ENCODE peak calls at places on chromosome 11, in six cellular contexts. One of them, this sample, is unnamed.

GRCh38 chr11:61532136-61533038 is 23.8 kb downstream of the LRRC10B start:
- DNase-seq in IMR-90: no peak
- DNase-seq in stomach: peak; percentile 40
- DNase-seq in adrenal gland: no peak
- DNase-seq in K562: peak; percentile 88
- DNase-seq in OCI-LY7: peak; percentile 49
- DNase-seq in this sample: peak; percentile 32

GRCh38 chr11:18383388-18384156 is 10.8 kb upstream of the LDHA start:
- DNase-seq in stomach: peak; percentile 76
- DNase-seq in K562: peak; percentile 27
- DNase-seq in adrenal gland: peak; percentile 82
- DNase-seq in IMR-90: peak; percentile 96
- DNase-seq in OCI-LY7: peak; percentile 16
- DNase-seq in this sample: peak; percentile 20

GRCh38 chr11:47225552-47226137 is 10.9 kb downstream of the DDB2 start:
- DNase-seq in K562: no peak
- DNase-seq in OCI-LY7: no peak
- DNase-seq in stomach: no peak
- DNase-seq in adrenal gland: no peak
- DNase-seq in IMR-90: peak; percentile 64
- DNase-seq in this sample: no peak

GRCh38 chr11:130769782-130770565 is 146.3 kb downstream of the SNX19 start:
- DNase-seq in IMR-90: peak; percentile 57
- DNase-seq in K562: no peak
- DNase-seq in stomach: no peak
- DNase-seq in adrenal gland: no peak
- DNase-seq in OCI-LY7: no peak
- DNase-seq in this sample: no peak

GRCh38 chr11:65778901-65779668 is 1.7 kb downstream of the AP5B1 start:
- DNase-seq in stomach: peak; percentile 22
- DNase-seq in OCI-LY7: no peak
- DNase-seq in K562: no peak
- DNase-seq in adrenal gland: no peak
- DNase-seq in IMR-90: no peak
- DNase-seq in this sample: no peak

GRCh38 chr11:61871158-61871597 is 20.2 kb downstream of the FADS3 start:
- DNase-seq in K562: peak; percentile 90
- DNase-seq in adrenal gland: peak; percentile 82
- DNase-seq in OCI-LY7: peak; percentile 81
- DNase-seq in IMR-90: peak; percentile 67
- DNase-seq in stomach: peak; percentile 72
- DNase-seq in this sample: peak; percentile 60

GRCh38 chr11:434496-434895 is 7.3 kb downstream of the ANO9 start:
- DNase-seq in adrenal gland: no peak
- DNase-seq in OCI-LY7: no peak
- DNase-seq in K562: no peak
- DNase-seq in IMR-90: no peak
- DNase-seq in stomach: no peak
- DNase-seq in this sample: no peak

GRCh38 chr11:19164230-19164855 is 37.4 kb downstream of the CSRP3 start:
- DNase-seq in K562: no peak
- DNase-seq in IMR-90: no peak
- DNase-seq in adrenal gland: no peak
- DNase-seq in OCI-LY7: no peak
- DNase-seq in stomach: no peak
- DNase-seq in this sample: no peak

GRCh38 chr11:23789938-23790371 is 706.9 kb upstream of the LUZP2 start:
- DNase-seq in stomach: peak; percentile 45
- DNase-seq in K562: no peak
- DNase-seq in IMR-90: peak; percentile 86
- DNase-seq in OCI-LY7: no peak
- DNase-seq in adrenal gland: no peak
- DNase-seq in this sample: no peak

DNA sequence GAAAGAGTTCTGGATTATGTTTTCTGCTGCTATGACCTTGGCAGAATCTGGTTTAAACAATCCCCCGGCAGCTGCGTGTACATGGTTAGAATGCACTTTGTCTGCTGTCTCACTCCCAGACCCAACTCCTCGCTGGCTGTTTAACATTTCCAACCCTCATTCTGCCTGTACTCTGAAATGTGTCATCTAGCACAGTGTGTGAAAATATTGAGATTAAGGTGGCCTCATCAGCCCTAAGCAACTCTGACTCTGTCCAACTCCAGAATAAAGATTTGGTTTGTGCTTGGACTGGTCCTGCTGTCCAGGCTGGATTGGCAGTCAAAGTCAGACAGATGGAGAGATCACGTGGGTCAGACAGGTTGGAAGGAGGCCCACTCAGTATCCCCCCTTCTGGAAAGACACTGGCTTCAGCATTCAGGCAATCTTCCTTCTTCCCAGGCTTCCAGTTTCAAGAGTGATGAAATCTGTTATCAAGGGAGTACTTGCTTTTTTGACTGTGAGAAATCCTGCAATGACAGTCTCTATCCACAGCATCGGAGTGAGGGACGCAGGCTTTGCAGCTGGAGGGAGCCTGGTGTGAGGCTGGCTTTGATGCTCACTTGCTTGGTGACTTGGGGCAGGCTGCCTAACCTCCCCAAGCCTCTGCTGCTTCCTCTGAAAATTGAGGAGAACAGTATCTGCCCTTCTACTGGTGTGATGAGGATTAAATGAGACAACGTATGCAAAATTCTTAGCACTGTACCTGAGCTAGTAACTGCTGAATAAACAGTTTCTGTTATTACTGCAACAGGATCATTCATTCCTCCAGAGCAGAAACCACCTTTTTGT is 29.8 kb downstream of the ABTB2 start:
- DNase-seq in adrenal gland: no peak
- DNase-seq in stomach: no peak
- DNase-seq in K562: no peak
- DNase-seq in IMR-90: peak; percentile 40
- DNase-seq in OCI-LY7: no peak
- DNase-seq in this sample: no peak
- H3K4me1 ChIP-seq in adrenal gland: peaks cover 19% of the 10 kb centered on the region
- H3K4me1 ChIP-seq in stomach: no peaks in the 10 kb centered on the region
- H3K4me1 ChIP-seq in K562: no peaks in the 10 kb centered on the region
- H3K4me1 ChIP-seq in IMR-90: peaks cover 2% of the 10 kb centered on the region
- H3K4me1 ChIP-seq in OCI-LY7: no peaks in the 10 kb centered on the region
- H3K4me1 ChIP-seq in this sample: no peaks in the 10 kb centered on the region

GRCh38 chr11:117910525-117910924 is 18.7 kb downstream of the TMPRSS13 start:
- DNase-seq in stomach: no peak
- DNase-seq in OCI-LY7: no peak
- DNase-seq in K562: peak; percentile 46
- DNase-seq in adrenal gland: no peak
- DNase-seq in IMR-90: no peak
- DNase-seq in this sample: no peak
- TF ChIP-seq CTCF in stomach: no peak
- TF ChIP-seq CTCF in OCI-LY7: no peak
- TF ChIP-seq CTCF in K562: peak; percentile 27
- TF ChIP-seq CTCF in adrenal gland: no peak
- TF ChIP-seq CTCF in IMR-90: no peak
- TF ChIP-seq CTCF in this sample: no peak

DNA sequence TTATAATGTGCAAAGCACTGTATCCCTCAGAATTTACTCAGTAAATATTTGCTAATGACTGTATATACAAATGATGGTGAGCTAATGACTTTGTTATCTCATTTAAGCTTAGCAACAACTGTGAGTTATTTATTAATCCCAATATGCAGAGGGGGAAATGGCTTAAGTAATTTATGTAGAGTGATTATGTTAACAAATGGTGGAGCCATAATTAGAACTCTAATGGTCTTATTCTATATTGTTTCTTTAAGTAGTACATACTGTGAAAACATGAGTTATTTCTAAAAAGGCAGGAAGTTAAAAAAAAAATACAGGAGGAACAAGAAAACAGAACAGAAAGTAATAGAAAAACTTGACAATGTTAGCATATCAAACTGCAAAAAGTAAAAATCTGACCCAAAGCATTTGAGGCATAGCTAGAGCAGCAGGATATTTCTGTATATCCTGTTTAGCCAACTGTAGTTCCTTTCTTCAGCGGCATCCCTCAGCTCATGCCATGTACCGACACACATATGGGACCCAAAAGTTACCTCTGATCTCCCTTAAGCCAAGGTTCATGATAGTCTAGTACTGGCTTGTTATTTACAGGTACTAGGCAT is 94.2 kb downstream of the FCHSD2 start:
- DNase-seq in K562: no peak
- DNase-seq in adrenal gland: no peak
- DNase-seq in IMR-90: no peak
- DNase-seq in stomach: no peak
- DNase-seq in OCI-LY7: peak; percentile 94
- DNase-seq in this sample: no peak
- H3K4me1 ChIP-seq in K562: no peaks in the 10 kb centered on the region
- H3K4me1 ChIP-seq in adrenal gland: peaks cover 23% of the 10 kb centered on the region
- H3K4me1 ChIP-seq in IMR-90: peaks cover 2% of the 10 kb centered on the region
- H3K4me1 ChIP-seq in stomach: peaks cover 13% of the 10 kb centered on the region
- H3K4me1 ChIP-seq in OCI-LY7: peaks cover 70% of the 10 kb centered on the region
- H3K4me1 ChIP-seq in this sample: peaks cover 13% of the 10 kb centered on the region

GRCh38 chr11:1843796-1844195 is 5.0 kb downstream of the TNNI2 start:
- DNase-seq in stomach: no peak
- DNase-seq in K562: no peak
- DNase-seq in IMR-90: no peak
- DNase-seq in adrenal gland: no peak
- DNase-seq in OCI-LY7: no peak
- DNase-seq in this sample: no peak

GRCh38 chr11:1841511-1842148 is 2.8 kb downstream of the TNNI2 start:
- DNase-seq in K562: no peak
- DNase-seq in OCI-LY7: no peak
- DNase-seq in adrenal gland: no peak
- DNase-seq in IMR-90: no peak
- DNase-seq in stomach: no peak
- DNase-seq in this sample: no peak

GRCh38 chr11:1843098-1843473 is 4.3 kb downstream of the TNNI2 start:
- DNase-seq in K562: no peak
- DNase-seq in IMR-90: no peak
- DNase-seq in stomach: no peak
- DNase-seq in OCI-LY7: no peak
- DNase-seq in adrenal gland: no peak
- DNase-seq in this sample: no peak

GRCh38 chr11:1840780-1841480 is 2.1 kb downstream of the TNNI2 start:
- DNase-seq in adrenal gland: no peak
- DNase-seq in IMR-90: no peak
- DNase-seq in stomach: no peak
- DNase-seq in OCI-LY7: peak; percentile 13
- DNase-seq in K562: peak; percentile 32
- DNase-seq in this sample: no peak

DNA sequence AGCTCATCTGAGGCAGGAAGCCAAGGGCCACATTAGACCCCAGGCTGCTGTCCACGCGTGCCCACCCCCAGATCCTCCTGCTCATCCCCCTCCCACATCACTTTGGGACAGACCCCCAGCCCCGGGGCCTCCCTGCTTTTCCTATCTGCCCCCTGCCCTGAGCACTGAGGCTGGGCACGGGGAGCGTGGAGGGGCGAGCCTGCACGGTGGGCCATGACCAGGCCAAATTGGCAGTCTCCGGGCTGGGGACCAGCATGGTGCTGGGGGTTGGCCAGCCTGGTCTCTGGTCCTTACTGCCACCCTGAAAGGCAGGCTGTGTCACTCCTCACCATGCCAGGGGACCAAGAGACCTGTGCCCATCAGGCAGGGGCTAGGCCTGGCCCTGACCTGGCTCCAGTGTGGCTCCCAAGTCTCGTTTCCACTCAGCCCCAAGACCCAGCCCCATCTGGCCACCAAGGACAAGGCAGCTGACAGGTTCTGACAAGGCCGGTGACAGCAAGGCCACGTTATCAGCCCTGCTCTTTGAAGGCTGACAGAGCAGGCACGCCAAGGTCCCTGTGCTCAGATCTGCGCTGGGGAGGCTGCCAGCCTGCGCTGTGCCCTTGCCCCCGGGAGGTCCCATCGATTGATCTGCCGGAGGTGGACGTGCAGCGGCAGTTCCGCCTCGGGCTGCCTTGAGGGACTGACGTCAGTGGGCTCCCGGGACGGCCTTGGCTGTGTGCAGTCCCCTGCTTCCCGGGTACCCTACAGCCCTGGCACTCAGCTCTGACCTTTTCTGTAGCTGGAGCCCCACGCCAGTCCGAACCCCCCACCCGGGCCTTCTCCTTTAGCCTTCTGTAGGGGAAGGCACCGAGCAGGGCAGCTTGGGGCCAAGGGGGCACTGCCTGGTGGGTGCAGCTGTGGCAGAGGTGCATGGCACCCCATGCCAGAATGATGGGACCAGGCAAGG is 3.6 kb downstream of the TNNI2 start:
- DNase-seq in K562: peak; percentile 29
- DNase-seq in adrenal gland: peak; percentile 87
- DNase-seq in IMR-90: no peak
- DNase-seq in stomach: no peak
- DNase-seq in OCI-LY7: no peak
- DNase-seq in this sample: peak; percentile 17
- TF ChIP-seq CTCF in K562: no peak
- TF ChIP-seq CTCF in adrenal gland: no peak
- TF ChIP-seq CTCF in IMR-90: no peak
- TF ChIP-seq CTCF in stomach: no peak
- TF ChIP-seq CTCF in OCI-LY7: no peak
- TF ChIP-seq CTCF in this sample: no peak

GRCh38 chr11:114076974-114077373 is 17.5 kb downstream of the ZBTB16 start:
- DNase-seq in K562: no peak
- DNase-seq in IMR-90: no peak
- DNase-seq in stomach: no peak
- DNase-seq in adrenal gland: no peak
- DNase-seq in OCI-LY7: no peak
- DNase-seq in this sample: no peak
- H3K4me1 ChIP-seq in K562: no peaks in the 10 kb centered on the region
- H3K4me1 ChIP-seq in IMR-90: no peaks in the 10 kb centered on the region
- H3K4me1 ChIP-seq in stomach: peaks cover 84% of the 10 kb centered on the region
- H3K4me1 ChIP-seq in adrenal gland: peaks cover 98% of the 10 kb centered on the region
- H3K4me1 ChIP-seq in OCI-LY7: peaks cover 20% of the 10 kb centered on the region
- H3K4me1 ChIP-seq in this sample: peaks cover 48% of the 10 kb centered on the region

DNA sequence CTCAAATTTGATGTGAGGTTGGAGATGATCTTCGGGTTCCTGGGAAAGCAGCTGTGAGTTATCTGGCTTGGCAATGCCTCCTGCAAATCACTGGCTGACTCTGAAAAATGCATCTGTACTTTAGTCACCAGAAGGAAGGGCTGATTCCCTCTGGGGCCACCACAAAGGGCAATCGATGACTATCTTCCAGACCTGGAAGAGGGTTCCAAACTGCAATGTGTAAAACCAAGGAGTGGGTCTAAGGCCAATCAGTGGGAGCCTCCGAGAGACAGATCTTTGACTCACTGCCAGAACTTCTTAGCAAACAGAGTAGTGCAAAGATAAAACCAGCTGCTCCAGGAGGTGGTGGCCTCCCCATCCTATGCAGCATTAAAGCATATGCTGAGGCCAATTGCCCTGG is 29.1 kb upstream of the PAK1 start:
- DNase-seq in IMR-90: peak; percentile 19
- DNase-seq in K562: no peak
- DNase-seq in stomach: no peak
- DNase-seq in adrenal gland: no peak
- DNase-seq in OCI-LY7: no peak
- DNase-seq in this sample: no peak
- TF ChIP-seq CTCF in IMR-90: no peak
- TF ChIP-seq CTCF in K562: no peak
- TF ChIP-seq CTCF in stomach: no peak
- TF ChIP-seq CTCF in adrenal gland: no peak
- TF ChIP-seq CTCF in OCI-LY7: no peak
- TF ChIP-seq CTCF in this sample: no peak